ENCODE peak calls at places on chromosomes 5 and 9, in seven cellular contexts. One of them, this sample, is unnamed. For H3K27me3 and H3K36me3, the result is how much of the 10 kb centered on the place peaks cover.

GRCh38 chr5:78345485-78345884 is 14.9 kb upstream of the SCAMP1 start:
- DNase-seq in mammary epithelial cell: peak
- DNase-seq in brain microvascular endothelial cell: peak
- DNase-seq in tibial nerve: no peak
- DNase-seq in body of pancreas: no peak
- DNase-seq in stomach: no peak
- DNase-seq in neural progenitor cell: no peak
- DNase-seq in this sample: no peak

GRCh38 chr5:95664204-95664786 is 17.7 kb downstream of the RFESD start:
- DNase-seq in mammary epithelial cell: peak
- DNase-seq in brain microvascular endothelial cell: no peak
- DNase-seq in tibial nerve: peak
- DNase-seq in body of pancreas: peak
- DNase-seq in stomach: no peak
- DNase-seq in neural progenitor cell: peak
- DNase-seq in this sample: no peak

GRCh38 chr5:69493235-69493925 is 790 bp downstream of the OCLN start:
- DNase-seq in mammary epithelial cell: peak
- DNase-seq in brain microvascular endothelial cell: no peak
- DNase-seq in tibial nerve: no peak
- DNase-seq in body of pancreas: peak
- DNase-seq in stomach: peak
- DNase-seq in neural progenitor cell: peak
- DNase-seq in this sample: peak

GRCh38 chr9:120931278-120932085 is 4.9 kb upstream of the TRAF1 start:
- DNase-seq in mammary epithelial cell: peak
- DNase-seq in brain microvascular endothelial cell: no peak
- DNase-seq in tibial nerve: peak
- DNase-seq in body of pancreas: no peak
- DNase-seq in stomach: peak
- DNase-seq in neural progenitor cell: no peak
- DNase-seq in this sample: no peak

GRCh38 chr5:106843812-106844416 is 826.8 kb downstream of the EFNA5 start:
- DNase-seq in mammary epithelial cell: peak
- DNase-seq in brain microvascular endothelial cell: peak
- DNase-seq in tibial nerve: no peak
- DNase-seq in body of pancreas: no peak
- DNase-seq in stomach: no peak
- DNase-seq in neural progenitor cell: peak
- DNase-seq in this sample: peak

GRCh38 chr5:60161340-60161934 is 267.9 kb upstream of the PDE4D start:
- DNase-seq in mammary epithelial cell: peak
- DNase-seq in brain microvascular endothelial cell: peak
- DNase-seq in tibial nerve: no peak
- DNase-seq in body of pancreas: no peak
- DNase-seq in stomach: no peak
- DNase-seq in neural progenitor cell: peak
- DNase-seq in this sample: peak

GRCh38 chr9:22005083-22005699 is 3.9 kb downstream of the CDKN2B start:
- DNase-seq in mammary epithelial cell: peak
- DNase-seq in brain microvascular endothelial cell: peak
- DNase-seq in tibial nerve: no peak
- DNase-seq in body of pancreas: no peak
- DNase-seq in stomach: no peak
- DNase-seq in neural progenitor cell: peak
- DNase-seq in this sample: peak

GRCh38 chr9:89185980-89186379 is 7.4 kb upstream of the SHC3 start:
- DNase-seq in mammary epithelial cell: no peak
- DNase-seq in brain microvascular endothelial cell: no peak
- DNase-seq in tibial nerve: no peak
- DNase-seq in body of pancreas: no peak
- DNase-seq in stomach: no peak
- DNase-seq in neural progenitor cell: peak
- DNase-seq in this sample: peak

GRCh38 chr5:81393783-81394718 is at the start of gene ACOT12:
- DNase-seq in mammary epithelial cell: no peak
- DNase-seq in brain microvascular endothelial cell: peak
- DNase-seq in tibial nerve: no peak
- DNase-seq in body of pancreas: no peak
- DNase-seq in stomach: no peak
- DNase-seq in neural progenitor cell: peak
- DNase-seq in this sample: peak

GRCh38 chr5:57779383-57780223 is 297.0 kb upstream of the ACTBL2 start:
- DNase-seq in mammary epithelial cell: peak
- DNase-seq in brain microvascular endothelial cell: peak
- DNase-seq in tibial nerve: peak
- DNase-seq in body of pancreas: peak
- DNase-seq in stomach: no peak
- DNase-seq in neural progenitor cell: peak
- DNase-seq in this sample: no peak

GRCh38 chr5:132072508-132072907 is 1.1 kb upstream of the CSF2 start:
- DNase-seq in mammary epithelial cell: no peak
- DNase-seq in brain microvascular endothelial cell: no peak
- DNase-seq in tibial nerve: no peak
- DNase-seq in body of pancreas: no peak
- DNase-seq in stomach: no peak
- DNase-seq in neural progenitor cell: no peak
- DNase-seq in this sample: no peak

GRCh38 chr9:83749706-83750105 is 41.9 kb upstream of the UBQLN1 start:
- DNase-seq in mammary epithelial cell: no peak
- DNase-seq in brain microvascular endothelial cell: no peak
- DNase-seq in tibial nerve: no peak
- DNase-seq in body of pancreas: no peak
- DNase-seq in stomach: no peak
- DNase-seq in neural progenitor cell: no peak
- DNase-seq in this sample: no peak

GRCh38 chr9:9790216-9790872 is 822.5 kb downstream of the PTPRD start:
- DNase-seq in mammary epithelial cell: peak
- DNase-seq in brain microvascular endothelial cell: peak
- DNase-seq in tibial nerve: peak
- DNase-seq in body of pancreas: peak
- DNase-seq in stomach: no peak
- DNase-seq in neural progenitor cell: peak
- DNase-seq in this sample: peak

GRCh38 chr5:73722224-73722623 is 96.2 kb downstream of the ARHGEF28 start:
- DNase-seq in mammary epithelial cell: no peak
- DNase-seq in brain microvascular endothelial cell: no peak
- DNase-seq in tibial nerve: no peak
- DNase-seq in body of pancreas: no peak
- DNase-seq in stomach: no peak
- DNase-seq in neural progenitor cell: no peak
- DNase-seq in this sample: no peak

GRCh38 chr5:38497946-38498345 is 58.5 kb downstream of the LIFR start:
- DNase-seq in mammary epithelial cell: no peak
- DNase-seq in brain microvascular endothelial cell: peak
- DNase-seq in tibial nerve: no peak
- DNase-seq in body of pancreas: no peak
- DNase-seq in stomach: no peak
- DNase-seq in neural progenitor cell: no peak
- DNase-seq in this sample: peak

GRCh38 chr5:78747703-78748359 is 99.3 kb upstream of the LHFPL2 start:
- DNase-seq in mammary epithelial cell: no peak
- DNase-seq in brain microvascular endothelial cell: peak
- DNase-seq in tibial nerve: no peak
- DNase-seq in body of pancreas: no peak
- DNase-seq in stomach: no peak
- DNase-seq in neural progenitor cell: no peak
- DNase-seq in this sample: no peak

GRCh38 chr9:135485832-135486231 is 6.2 kb downstream of the PPP1R26 start:
- DNase-seq in mammary epithelial cell: no peak
- DNase-seq in brain microvascular endothelial cell: no peak
- DNase-seq in tibial nerve: no peak
- DNase-seq in body of pancreas: no peak
- DNase-seq in stomach: no peak
- DNase-seq in neural progenitor cell: no peak
- DNase-seq in this sample: peak

GRCh38 chr5:125085797-125086505 is 339.5 kb upstream of the ZNF608 start:
- DNase-seq in mammary epithelial cell: no peak
- DNase-seq in brain microvascular endothelial cell: no peak
- DNase-seq in tibial nerve: no peak
- DNase-seq in body of pancreas: no peak
- DNase-seq in stomach: no peak
- DNase-seq in neural progenitor cell: no peak
- DNase-seq in this sample: no peak

GRCh38 chr5:151733727-151734408 is 24.6 kb downstream of the ATOX1 start:
- DNase-seq in mammary epithelial cell: no peak
- DNase-seq in brain microvascular endothelial cell: no peak
- DNase-seq in tibial nerve: no peak
- DNase-seq in body of pancreas: no peak
- DNase-seq in stomach: no peak
- DNase-seq in neural progenitor cell: no peak
- DNase-seq in this sample: no peak

GRCh38 chr9:103731541-103731940 is 362.6 kb upstream of the SMC2 start:
- DNase-seq in mammary epithelial cell: peak
- DNase-seq in brain microvascular endothelial cell: peak
- DNase-seq in tibial nerve: no peak
- DNase-seq in body of pancreas: no peak
- DNase-seq in stomach: no peak
- DNase-seq in neural progenitor cell: no peak
- DNase-seq in this sample: no peak

GRCh38 chr9:84327184-84327583 is 13.4 kb downstream of the SLC28A3 start:
- DNase-seq in mammary epithelial cell: no peak
- DNase-seq in brain microvascular endothelial cell: no peak
- DNase-seq in tibial nerve: no peak
- DNase-seq in body of pancreas: no peak
- DNase-seq in stomach: no peak
- DNase-seq in neural progenitor cell: no peak
- DNase-seq in this sample: no peak

GRCh38 chr5:24644757-24645156 is at the start of gene CDH10:
- DNase-seq in mammary epithelial cell: peak
- DNase-seq in brain microvascular endothelial cell: no peak
- DNase-seq in tibial nerve: no peak
- DNase-seq in body of pancreas: peak
- DNase-seq in stomach: no peak
- DNase-seq in neural progenitor cell: peak
- DNase-seq in this sample: peak

GRCh38 chr5:96483878-96484277 is 50.8 kb upstream of the PCSK1 start:
- DNase-seq in mammary epithelial cell: peak
- DNase-seq in brain microvascular endothelial cell: peak
- DNase-seq in tibial nerve: no peak
- DNase-seq in body of pancreas: no peak
- DNase-seq in stomach: no peak
- DNase-seq in neural progenitor cell: peak
- DNase-seq in this sample: peak

GRCh38 chr9:89631381-89631780 is 26.6 kb downstream of the GADD45G start:
- DNase-seq in mammary epithelial cell: no peak
- DNase-seq in brain microvascular endothelial cell: no peak
- DNase-seq in tibial nerve: no peak
- DNase-seq in body of pancreas: peak
- DNase-seq in stomach: no peak
- DNase-seq in neural progenitor cell: no peak
- DNase-seq in this sample: no peak

DNA sequence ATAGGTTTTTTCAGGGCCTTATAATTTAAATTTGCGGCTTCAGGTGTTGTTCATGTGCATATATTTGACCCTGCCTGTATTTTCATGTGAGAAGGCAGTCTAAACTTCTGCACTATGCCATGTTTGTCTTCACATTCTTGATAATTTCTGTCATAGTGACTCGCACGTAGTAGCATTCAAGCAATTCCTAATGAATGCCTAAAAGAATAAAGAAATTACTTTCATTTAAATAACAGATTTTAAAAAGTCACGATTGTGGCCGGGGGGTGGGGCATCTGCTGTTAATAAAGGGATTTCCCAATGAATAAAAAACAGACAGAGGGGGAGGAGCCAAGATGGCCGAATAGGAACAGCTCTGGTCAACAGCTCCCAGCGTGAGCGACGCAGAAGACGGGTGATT is 318.0 kb downstream of the ADAMTS6 start:
- DNase-seq in mammary epithelial cell: peak
- DNase-seq in brain microvascular endothelial cell: peak
- DNase-seq in tibial nerve: no peak
- DNase-seq in body of pancreas: no peak
- DNase-seq in stomach: no peak
- DNase-seq in neural progenitor cell: no peak
- DNase-seq in this sample: no peak
- H3K4me3 ChIP-seq in mammary epithelial cell: no peak
- H3K4me3 ChIP-seq in brain microvascular endothelial cell: no peak
- H3K4me3 ChIP-seq in tibial nerve: no peak
- H3K4me3 ChIP-seq in body of pancreas: no peak
- H3K4me3 ChIP-seq in stomach: no peak
- H3K4me3 ChIP-seq in neural progenitor cell: no peak
- H3K4me3 ChIP-seq in this sample: no peak

GRCh38 chr9:114936566-114936965 is 6.2 kb upstream of the TNFSF8 start:
- DNase-seq in mammary epithelial cell: no peak
- DNase-seq in brain microvascular endothelial cell: no peak
- DNase-seq in tibial nerve: no peak
- DNase-seq in body of pancreas: no peak
- DNase-seq in stomach: no peak
- DNase-seq in neural progenitor cell: no peak
- DNase-seq in this sample: no peak
- H3K27me3 ChIP-seq in mammary epithelial cell: under half
- H3K27me3 ChIP-seq in brain microvascular endothelial cell: under half
- H3K27me3 ChIP-seq in tibial nerve: under half
- H3K27me3 ChIP-seq in body of pancreas: under half
- H3K27me3 ChIP-seq in stomach: under half
- H3K27me3 ChIP-seq in neural progenitor cell: half or more
- H3K27me3 ChIP-seq in this sample: under half

DNA sequence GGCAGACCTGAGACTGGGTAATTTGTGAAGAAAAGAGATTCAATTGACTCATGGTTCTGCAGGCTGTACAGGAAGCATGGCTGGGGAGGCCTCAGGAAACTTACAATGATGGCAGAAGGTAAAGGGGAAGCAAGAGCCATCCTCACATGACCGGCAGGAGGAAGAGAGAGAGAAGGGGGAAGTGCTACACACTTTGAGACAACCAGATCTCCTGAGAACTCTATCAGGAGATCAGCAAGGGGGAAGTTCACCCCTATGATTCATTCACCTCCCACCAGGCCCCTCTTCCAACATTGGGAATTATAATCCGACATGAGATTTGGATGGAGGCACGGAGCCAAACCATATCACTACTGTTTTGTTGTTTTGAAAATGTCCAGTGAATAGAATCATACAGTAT is 110.2 kb downstream of the DAPK1 start:
- DNase-seq in mammary epithelial cell: no peak
- DNase-seq in brain microvascular endothelial cell: no peak
- DNase-seq in tibial nerve: no peak
- DNase-seq in body of pancreas: no peak
- DNase-seq in stomach: no peak
- DNase-seq in neural progenitor cell: no peak
- DNase-seq in this sample: no peak
- H3K36me3 ChIP-seq in mammary epithelial cell: under half
- H3K36me3 ChIP-seq in brain microvascular endothelial cell: under half
- H3K36me3 ChIP-seq in tibial nerve: under half
- H3K36me3 ChIP-seq in body of pancreas: under half
- H3K36me3 ChIP-seq in stomach: under half
- H3K36me3 ChIP-seq in neural progenitor cell: under half
- H3K36me3 ChIP-seq in this sample: under half

GRCh38 chr5:137497396-137498290 is 1.5 kb downstream of the SPOCK1 start:
- DNase-seq in mammary epithelial cell: no peak
- DNase-seq in brain microvascular endothelial cell: no peak
- DNase-seq in tibial nerve: peak
- DNase-seq in body of pancreas: no peak
- DNase-seq in stomach: no peak
- DNase-seq in neural progenitor cell: no peak
- DNase-seq in this sample: peak
- H3K4me3 ChIP-seq in mammary epithelial cell: no peak
- H3K4me3 ChIP-seq in brain microvascular endothelial cell: peak
- H3K4me3 ChIP-seq in tibial nerve: no peak
- H3K4me3 ChIP-seq in body of pancreas: no peak
- H3K4me3 ChIP-seq in stomach: peak
- H3K4me3 ChIP-seq in neural progenitor cell: peak
- H3K4me3 ChIP-seq in this sample: peak

GRCh38 chr9:85344901-85345300 is 396.9 kb downstream of the AGTPBP1 start:
- DNase-seq in mammary epithelial cell: peak
- DNase-seq in brain microvascular endothelial cell: no peak
- DNase-seq in tibial nerve: no peak
- DNase-seq in body of pancreas: no peak
- DNase-seq in stomach: no peak
- DNase-seq in neural progenitor cell: no peak
- DNase-seq in this sample: no peak
- H3K27me3 ChIP-seq in mammary epithelial cell: under half
- H3K27me3 ChIP-seq in brain microvascular endothelial cell: under half
- H3K27me3 ChIP-seq in tibial nerve: under half
- H3K27me3 ChIP-seq in body of pancreas: under half
- H3K27me3 ChIP-seq in stomach: under half
- H3K27me3 ChIP-seq in neural progenitor cell: under half
- H3K27me3 ChIP-seq in this sample: under half

This sample was measured in H7.